ENCODE peak calls at places on chromosomes 6 and 20, in seven cellular contexts. L is IMR-90, G is fibroblast of lung, S is mesenchymal stem cell, Y is A549, X is astrocyte, T is neuronal stem cell. R is an unnamed sample. For H3K9me3, the result is how much of the 10 kb centered on the place peaks cover.

GRCh38 chr6:13425971-13426931 is 61.1 kb downstream of the GFOD1 start:
- DNase-seq in L (peak), G (peak), S (no peak), Y (no peak), X (peak), T (no peak), R (peak)

GRCh38 chr20:40564997-40565680 is 123.9 kb downstream of the MAFB start:
- DNase-seq in L (peak), G (peak), S (peak), Y (peak), X (peak), T (no peak), R (peak)

GRCh38 chr20:51481311-51481997 is 61.1 kb downstream of the NFATC2 start:
- DNase-seq in L (no peak), G (no peak), S (no peak), Y (no peak), X (no peak), T (no peak), R (no peak)

GRCh38 chr20:51341581-51341980 is 200.9 kb downstream of the NFATC2 start:
- DNase-seq in L (peak), G (no peak), S (peak), Y (no peak), X (no peak), T (no peak), R (no peak)

GRCh38 chr20:31484001-31484400 is 8.9 kb downstream of the REM1 start:
- DNase-seq in L (no peak), G (peak), S (no peak), Y (peak), X (no peak), T (no peak), R (no peak)

GRCh38 chr20:61420781-61421180 is 168.7 kb downstream of the CDH4 start:
- DNase-seq in L (no peak), G (no peak), S (no peak), Y (no peak), X (no peak), T (no peak), R (no peak)

GRCh38 chr6:157841211-157841840 is 18.3 kb downstream of the SNX9 start:
- DNase-seq in L (no peak), G (peak), S (no peak), Y (peak), X (no peak), T (no peak), R (peak)

GRCh38 chr20:22523128-22523498 is 61.3 kb downstream of the FOXA2 start:
- DNase-seq in L (no peak), G (no peak), S (no peak), Y (no peak), X (no peak), T (no peak), R (no peak)

GRCh38 chr6:33995046-33995872 is 150.6 kb downstream of the GRM4 start:
- DNase-seq in L (no peak), G (no peak), S (no peak), Y (no peak), X (no peak), T (no peak), R (no peak)

GRCh38 chr20:32231847-32232246 is 24.2 kb downstream of the POFUT1 start:
- DNase-seq in L (peak), G (no peak), S (no peak), Y (no peak), X (no peak), T (no peak), R (no peak)

GRCh38 chr6:133130863-133131262 is 110.3 kb upstream of the EYA4 start:
- DNase-seq in L (peak), G (peak), S (no peak), Y (peak), X (peak), T (no peak), R (peak)

GRCh38 chr6:56637640-56638039 is 5.0 kb downstream of the DST start:
- DNase-seq in L (peak), G (peak), S (peak), Y (peak), X (peak), T (peak), R (peak)

GRCh38 chr20:40600441-40601235 is 88.4 kb downstream of the MAFB start:
- DNase-seq in L (no peak), G (no peak), S (no peak), Y (no peak), X (no peak), T (no peak), R (peak)

GRCh38 chr20:29299811-29300578 is 1957.5 kb upstream of the DEFB115 start:
- DNase-seq in L (no peak), G (no peak), S (no peak), Y (no peak), X (no peak), T (no peak), R (no peak)
- H3K9me3 ChIP-seq in L (under half), G (under half), S (under half), Y (under half), X (under half), T (under half), R (half or more)

DNA sequence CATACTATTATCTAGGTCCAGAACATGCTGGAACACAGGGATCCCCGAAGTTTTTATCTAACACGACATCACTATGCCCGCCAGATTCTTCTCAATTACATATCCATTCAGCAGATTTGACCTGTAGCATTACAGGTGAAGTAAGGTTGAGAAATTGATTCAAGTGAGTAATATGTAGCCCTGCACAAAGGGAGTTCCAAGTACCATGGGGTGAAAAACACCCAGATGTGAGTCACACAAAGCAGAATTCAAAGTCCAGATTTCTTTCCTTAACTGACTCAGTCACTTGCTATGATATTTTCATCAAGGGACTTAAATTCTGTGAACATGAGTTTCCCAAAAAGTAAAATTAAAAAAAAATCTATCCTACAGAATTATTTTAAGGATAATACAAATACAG is 655.4 kb upstream of the PTCHD4 start:
- DNase-seq in L (peak), G (peak), S (no peak), Y (peak), X (peak), T (no peak), R (peak)
- H3K4me2 ChIP-seq in L (no peak), G (no peak), S (no peak), Y (peak), X (no peak), T (no peak), R (peak)

GRCh38 chr6:349491-349921 is 42.0 kb upstream of the IRF4 start:
- DNase-seq in L (no peak), G (no peak), S (no peak), Y (no peak), X (no peak), T (no peak), R (no peak)
- H3K9me3 ChIP-seq in L (under half), G (under half), S (under half), Y (under half), X (under half), T (under half), R (under half)

DNA sequence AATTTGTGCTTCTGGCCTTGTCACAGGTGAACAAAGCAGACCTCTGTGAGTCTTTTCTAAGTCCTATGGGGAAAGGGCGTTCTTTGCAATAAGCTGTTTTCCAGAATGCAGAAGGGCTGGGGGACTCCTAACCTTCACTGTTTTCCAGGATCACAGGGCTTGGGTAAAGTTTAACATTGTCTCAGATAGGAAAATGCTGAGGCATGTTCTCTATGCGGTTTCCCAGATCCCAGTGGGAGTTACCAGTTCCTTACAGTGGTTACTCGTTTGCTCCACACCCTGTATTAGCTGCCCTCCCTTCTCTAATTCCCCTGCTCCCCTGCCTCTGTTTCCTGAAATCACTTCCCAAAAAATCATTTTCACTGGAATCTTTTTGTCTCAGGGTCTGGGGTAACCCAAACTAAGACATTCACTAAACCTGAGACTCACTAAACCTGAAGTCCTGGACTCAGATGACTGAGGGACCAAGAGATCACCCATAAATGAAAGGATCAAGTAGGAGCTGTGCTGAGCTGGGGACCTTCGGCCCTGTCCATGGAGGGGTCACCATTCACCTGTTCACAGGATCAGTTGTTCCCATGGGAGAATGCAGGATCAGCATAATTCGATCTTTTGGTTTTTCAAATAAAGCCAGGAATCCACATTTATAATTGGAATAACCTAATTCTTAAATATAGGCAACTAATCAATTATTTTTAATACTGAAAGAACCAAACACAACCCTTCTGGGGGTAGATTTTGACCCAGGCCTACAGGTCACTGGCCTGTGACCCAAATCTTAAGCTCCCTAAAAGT is 76.2 kb downstream of the ISM1 start:
- DNase-seq in L (no peak), G (no peak), S (no peak), Y (no peak), X (no peak), T (no peak), R (no peak)
- H3K4me2 ChIP-seq in L (no peak), G (no peak), S (no peak), Y (no peak), X (no peak), T (no peak), R (no peak)

GRCh38 chr6:160000280-160000704 is 31.4 kb downstream of the IGF2R start:
- DNase-seq in L (no peak), G (peak), S (no peak), Y (no peak), X (peak), T (no peak), R (no peak)
- H3K9me3 ChIP-seq in L (under half), G (under half), S (under half), Y (under half), X (under half), T (under half), R (under half)

GRCh38 chr20:64067733-64068307 is 4.8 kb downstream of the TCEA2 start:
- DNase-seq in L (no peak), G (no peak), S (no peak), Y (no peak), X (no peak), T (no peak), R (no peak)

GRCh38 chr20:64064145-64064698 is 1.2 kb downstream of the TCEA2 start:
- DNase-seq in L (peak), G (peak), S (peak), Y (peak), X (peak), T (no peak), R (peak)

GRCh38 chr20:64065062-64065972 is 2.3 kb downstream of the TCEA2 start:
- DNase-seq in L (no peak), G (no peak), S (no peak), Y (no peak), X (no peak), T (no peak), R (no peak)

GRCh38 chr20:64066984-64067605 is 4.1 kb downstream of the TCEA2 start:
- DNase-seq in L (no peak), G (no peak), S (no peak), Y (no peak), X (no peak), T (no peak), R (no peak)

GRCh38 chr20:64065973-64066341 is 3.0 kb downstream of the TCEA2 start:
- DNase-seq in L (peak), G (peak), S (peak), Y (peak), X (peak), T (no peak), R (peak)
- H3K4me2 ChIP-seq in L (no peak), G (no peak), S (no peak), Y (peak), X (peak), T (no peak), R (peak)

GRCh38 chr20:57076202-57076651 is 190.2 kb downstream of the BMP7 start:
- DNase-seq in L (no peak), G (peak), S (peak), Y (peak), X (peak), T (no peak), R (peak)

GRCh38 chr20:57078101-57078500 is 188.3 kb downstream of the BMP7 start:
- DNase-seq in L (no peak), G (peak), S (peak), Y (no peak), X (no peak), T (no peak), R (no peak)

GRCh38 chr20:57076951-57077350 is 189.5 kb downstream of the BMP7 start:
- DNase-seq in L (no peak), G (peak), S (no peak), Y (no peak), X (peak), T (no peak), R (no peak)

GRCh38 chr20:57080796-57081195 is 185.6 kb downstream of the BMP7 start:
- DNase-seq in L (no peak), G (peak), S (peak), Y (peak), X (no peak), T (no peak), R (peak)

DNA sequence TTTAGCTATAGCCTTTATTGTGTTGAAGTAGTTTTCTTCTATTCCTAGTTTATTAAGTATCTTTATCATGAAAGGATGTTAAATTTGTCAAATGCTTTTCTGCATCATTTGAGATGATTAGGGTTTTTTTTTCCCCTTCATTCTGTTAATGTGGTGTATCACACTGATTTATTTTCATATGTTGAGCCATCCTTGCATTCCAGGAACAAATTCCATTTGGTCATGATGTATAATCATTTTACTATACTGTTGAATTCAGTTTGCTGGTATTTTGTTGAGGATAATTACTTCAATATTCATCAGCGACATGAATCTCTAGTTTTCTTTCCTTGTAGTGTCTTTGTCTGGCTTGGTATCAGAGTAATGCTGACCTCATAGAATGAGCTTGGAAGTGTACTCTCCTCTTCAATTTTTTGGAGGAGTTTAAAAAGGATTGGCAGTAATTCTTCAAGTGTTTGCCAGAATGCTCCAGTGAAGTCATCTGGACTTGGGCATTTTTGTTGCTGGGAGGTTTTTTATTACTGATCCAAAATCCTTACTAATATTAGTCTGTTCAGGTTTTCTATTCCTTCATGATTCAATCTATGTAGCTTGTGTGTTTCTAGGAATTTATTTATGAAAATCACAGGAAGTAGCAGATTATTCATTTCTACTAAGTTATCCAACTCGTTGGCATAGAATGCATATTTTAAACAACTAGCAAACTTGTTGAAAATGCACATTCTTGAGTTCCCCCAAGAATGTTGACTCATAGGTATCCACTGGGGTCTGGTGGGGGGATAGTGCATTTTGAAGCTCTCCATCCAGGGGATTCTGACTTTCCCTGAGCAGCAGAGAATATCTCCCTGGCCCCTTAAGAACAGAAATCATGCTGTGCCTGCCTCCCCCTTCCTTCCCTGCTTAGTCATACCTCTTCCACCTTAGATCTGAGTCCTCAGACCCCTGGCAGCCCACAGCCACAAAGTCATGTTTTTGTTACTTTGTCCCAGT is 187.1 kb downstream of the BMP7 start:
- DNase-seq in L (no peak), G (peak), S (no peak), Y (no peak), X (peak), T (no peak), R (no peak)
- H3K9me3 ChIP-seq in L (under half), G (under half), S (under half), Y (under half), X (under half), T (under half), R (under half)

GRCh38 chr20:1527923-1528322 is 29.6 kb downstream of the SIRPD start:
- DNase-seq in L (no peak), G (no peak), S (no peak), Y (no peak), X (no peak), T (no peak), R (no peak)
- H3K4me2 ChIP-seq in L (no peak), G (no peak), S (no peak), Y (no peak), X (no peak), T (no peak), R (no peak)

R was measured in mammary epithelial cell.